ENCODE peak calls at places on chromosome 12, in nine cellular contexts. K, W, C, H, X, B, Y, L and S are unnamed samples.

GRCh38 chr12:106495354-106495965 is 87.3 kb upstream of the RFX4 start:
- DNase-seq in H (no peak), X (no peak), B (no peak), K (no peak), W (no peak), C (no peak), Y (no peak), L (no peak), S (no peak)

GRCh38 chr12:66648336-66648735 is 30.5 kb downstream of the GRIP1 start:
- DNase-seq in B (no peak), W (no peak), Y (no peak), X (no peak), C (no peak), K (no peak), L (no peak), H (no peak), S (no peak)

GRCh38 chr12:50241178-50241577 is 42.1 kb downstream of the LIMA1 start:
- DNase-seq in Y (no peak), X (no peak), H (no peak), B (no peak), L (no peak), K (no peak), W (no peak), C (no peak), S (no peak)

GRCh38 chr12:130875193-130875592 is 3.3 kb downstream of the RAN start:
- DNase-seq in C (no peak), X (no peak), Y (no peak), B (no peak), W (no peak), L (peak; percentile 29), K (no peak), H (no peak), S (no peak)

GRCh38 chr12:45259732-45260480 is 44.0 kb downstream of the ANO6 start:
- DNase-seq in B (no peak), X (no peak), H (peak; percentile 69), Y (no peak), W (no peak), L (no peak), K (no peak), C (no peak), S (no peak)

GRCh38 chr12:15928870-15929571 is 17.9 kb downstream of the DERA start:
- DNase-seq in B (peak; percentile 26), H (no peak), W (no peak), Y (no peak), X (no peak), C (peak; percentile 31), K (no peak), L (no peak), S (peak; percentile 8)

GRCh38 chr12:2642896-2643425 is 151.8 kb upstream of the FKBP4 start:
- DNase-seq in W (peak; percentile 27), K (peak; percentile 34), Y (no peak), C (no peak), B (no peak), L (peak; percentile 33), X (no peak), H (no peak), S (no peak)

GRCh38 chr12:96366255-96366654 is 34.0 kb downstream of the CDK17 start:
- DNase-seq in L (no peak), W (no peak), B (no peak), Y (no peak), H (no peak), C (no peak), X (no peak), K (no peak), S (no peak)

GRCh38 chr12:80412343-80412953 is 31.6 kb upstream of the PTPRQ start:
- DNase-seq in H (no peak), L (no peak), C (peak; percentile 8), B (no peak), Y (no peak), W (no peak), X (no peak), K (no peak), S (no peak)

GRCh38 chr12:118060301-118061010 is 523 bp downstream of the WSB2 start:
- DNase-seq in K (no peak), W (peak; percentile 71), H (peak; percentile 49), B (peak; percentile 46), C (peak; percentile 58), X (peak; percentile 75), L (peak; percentile 92), Y (peak; percentile 26), S (peak; percentile 29)
- H3K27ac ChIP-seq in K (peak overlapping the region; percentile 89), W (peak overlapping the region; percentile 95), H (peak overlapping the region; percentile 62), B (peak overlapping the region; percentile 94), C (peak overlapping the region; percentile 97), X (peak overlapping the region; percentile 98), L (peak overlapping the region; percentile 87), Y (peak overlapping the region; percentile 61), S (peak overlapping the region; percentile 95)

GRCh38 chr12:123041042-123041531 is 60.6 kb downstream of the ARL6IP4 start:
- DNase-seq in W (no peak), Y (no peak), L (peak; percentile 36), X (no peak), K (no peak), H (peak; percentile 44), B (no peak), C (no peak), S (no peak)
- H3K27ac ChIP-seq in W (no peak overlapping the region), Y (no peak overlapping the region), L (no peak overlapping the region), X (no peak overlapping the region), K (no peak overlapping the region), H (no peak overlapping the region), B (no peak overlapping the region), C (no peak overlapping the region), S (no peak overlapping the region)

DNA sequence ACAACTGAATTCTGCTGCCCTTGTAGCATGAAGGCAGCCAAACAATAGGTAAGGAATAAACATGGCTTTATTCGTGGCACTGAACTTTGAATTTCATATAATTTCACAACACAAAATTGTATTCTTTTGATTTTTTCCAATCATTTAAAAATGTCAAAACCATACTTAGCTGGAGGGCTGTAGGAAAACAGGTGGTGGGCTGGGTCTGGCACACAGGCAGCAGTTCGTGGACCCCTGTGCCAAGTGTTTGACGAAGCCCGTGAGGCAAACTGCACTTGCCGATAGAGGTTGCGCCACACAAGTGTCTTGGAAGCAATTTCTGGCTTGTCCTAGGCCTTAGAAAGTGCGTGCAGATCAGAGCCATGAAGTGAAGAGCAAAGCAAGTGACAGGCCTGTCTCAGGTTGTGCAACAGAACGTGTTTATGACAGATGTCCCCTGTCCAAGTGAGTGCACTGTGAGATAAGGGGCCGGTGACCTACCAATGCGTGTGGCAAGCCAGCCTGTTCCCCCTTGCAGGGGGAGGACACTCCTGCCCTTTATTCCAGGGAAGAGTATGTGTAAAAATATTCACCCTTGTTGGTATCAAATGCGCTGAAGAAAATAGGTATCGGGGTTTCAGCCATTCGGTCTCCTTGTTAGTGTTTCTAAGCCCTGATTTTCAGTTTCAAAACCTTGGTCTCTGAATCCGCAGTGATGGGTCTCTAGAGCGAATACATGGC is 803 bp upstream of the CHPT1 start:
- DNase-seq in C (peak; percentile 75), W (peak; percentile 74), Y (peak; percentile 11), K (no peak), H (no peak), L (peak; percentile 77), B (peak; percentile 45), X (peak; percentile 84), S (peak; percentile 45)
- H3K27ac ChIP-seq in C (peak overlapping the region; percentile 97), W (peak overlapping the region; percentile 77), Y (peak overlapping the region; percentile 58), K (no peak overlapping the region), H (peak overlapping the region; percentile 55), L (peak overlapping the region; percentile 93), B (peak overlapping the region; percentile 91), X (peak overlapping the region; percentile 97), S (no peak overlapping the region)

GRCh38 chr12:26021534-26021933 is 63.1 kb downstream of the RASSF8 start:
- DNase-seq in Y (no peak), H (no peak), K (no peak), B (no peak), W (no peak), X (no peak), L (no peak), C (no peak), S (no peak)
- H3K27ac ChIP-seq in Y (no peak overlapping the region), H (no peak overlapping the region), K (no peak overlapping the region), B (no peak overlapping the region), W (no peak overlapping the region), X (no peak overlapping the region), L (no peak overlapping the region), C (no peak overlapping the region), S (no peak overlapping the region)

GRCh38 chr12:8890313-8891084 is 23.8 kb upstream of the PHC1 start:
- DNase-seq in H (peak; percentile 62), B (peak; percentile 74), K (no peak), L (no peak), Y (peak; percentile 55), C (peak; percentile 66), W (no peak), X (no peak), S (peak; percentile 52)
- H3K27ac ChIP-seq in H (no peak overlapping the region), B (peak overlapping the region; percentile 69), K (no peak overlapping the region), L (no peak overlapping the region), Y (no peak overlapping the region), C (no peak overlapping the region), W (no peak overlapping the region), X (no peak overlapping the region), S (no peak overlapping the region)

GRCh38 chr12:55845785-55846496 is 3.2 kb upstream of the MMP19 start:
- DNase-seq in H (no peak), K (no peak), B (no peak), Y (no peak), L (no peak), W (no peak), X (no peak), C (no peak), S (no peak)
- H3K27ac ChIP-seq in H (no peak overlapping the region), K (peak overlapping the region; percentile 97), B (no peak overlapping the region), Y (no peak overlapping the region), L (no peak overlapping the region), W (peak overlapping the region; percentile 99), X (no peak overlapping the region), C (no peak overlapping the region), S (no peak overlapping the region)

DNA sequence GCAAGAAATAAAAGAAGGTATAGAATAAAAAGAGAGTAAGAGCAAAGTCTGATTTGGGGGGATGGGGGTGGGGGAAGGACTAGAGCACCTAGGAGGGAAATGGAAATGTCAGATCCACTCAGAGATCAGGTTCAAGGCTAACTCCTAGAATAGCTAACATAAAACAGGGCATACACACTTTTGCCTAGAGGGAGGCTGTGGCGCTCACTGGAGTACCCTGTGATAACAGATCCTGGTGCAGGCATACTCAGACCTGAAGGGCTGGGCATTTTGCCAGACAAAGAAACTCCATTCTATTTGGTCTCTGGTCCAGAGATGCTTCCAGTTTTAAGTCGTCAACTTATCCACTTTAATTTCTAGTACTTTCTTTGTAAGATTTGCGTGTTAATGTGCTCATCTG is 5.8 kb downstream of the CTDSP2 start:
- DNase-seq in H (no peak), X (no peak), K (no peak), L (no peak), Y (no peak), B (peak; percentile 52), W (no peak), C (peak; percentile 62), S (no peak)
- H3K27ac ChIP-seq in H (no peak overlapping the region), X (peak overlapping the region; percentile 100), K (no peak overlapping the region), L (no peak overlapping the region), Y (no peak overlapping the region), B (peak overlapping the region; percentile 15), W (peak overlapping the region; percentile 73), C (no peak overlapping the region), S (peak overlapping the region; percentile 65)

GRCh38 chr12:76813972-76814371 is 50.1 kb downstream of the ZDHHC17 start:
- DNase-seq in X (no peak), K (no peak), Y (no peak), L (no peak), W (no peak), C (no peak), B (no peak), H (no peak), S (no peak)

GRCh38 chr12:76810690-76811434 is 46.9 kb downstream of the ZDHHC17 start:
- DNase-seq in L (no peak), X (no peak), H (no peak), Y (no peak), K (no peak), B (peak; percentile 57), C (no peak), W (no peak), S (no peak)
- H3K27ac ChIP-seq in L (no peak overlapping the region), X (no peak overlapping the region), H (no peak overlapping the region), Y (no peak overlapping the region), K (no peak overlapping the region), B (no peak overlapping the region), C (no peak overlapping the region), W (no peak overlapping the region), S (no peak overlapping the region)